ENCODE peak calls at places on chromosomes 16 and 17, in four cellular contexts. R is MM.1S, S is lower lobe of right lung, M is fibroblast of mammary gland. I is an unnamed sample.

GRCh38 chr17:80001376-80001775 is 34.3 kb downstream of the TBC1D16 start:
- DNase-seq in R (no peak), S (no peak), M (no peak), I (no peak)

GRCh38 chr16:48824271-48824670 is 214.3 kb upstream of the N4BP1 start:
- DNase-seq in R (no peak), S (no peak), M (peak), I (no peak)

GRCh38 chr17:64498308-64499203 is 1.7 kb upstream of the POLG2 start:
- DNase-seq in R (no peak), S (no peak), M (peak), I (no peak)

GRCh38 chr17:46195217-46195855 is 2.1 kb upstream of the KANSL1 start:
- DNase-seq in R (no peak), S (no peak), M (no peak), I (no peak)

GRCh38 chr16:76639685-76640289 is 362.6 kb downstream of the CNTNAP4 start:
- DNase-seq in R (no peak), S (no peak), M (peak), I (no peak)

GRCh38 chr17:31597646-31598387 is 206.3 kb downstream of the RAB11FIP4 start:
- DNase-seq in R (no peak), S (no peak), M (no peak), I (no peak)

GRCh38 chr16:17972460-17972943 is 364.0 kb downstream of the NPIPA8 start:
- DNase-seq in R (no peak), S (no peak), M (no peak), I (no peak)

GRCh38 chr17:31596382-31597323 is 205.2 kb downstream of the RAB11FIP4 start:
- DNase-seq in R (peak), S (peak), M (peak), I (no peak)

GRCh38 chr17:40518401-40519088 is 17.1 kb upstream of the TNS4 start:
- DNase-seq in R (no peak), S (no peak), M (peak), I (no peak)

GRCh38 chr16:19573997-19574396 is 18.5 kb downstream of the VPS35L start:
- DNase-seq in R (no peak), S (no peak), M (no peak), I (no peak)

GRCh38 chr17:37699285-37699973 is 45.4 kb downstream of the HNF1B start:
- DNase-seq in R (no peak), S (no peak), M (no peak), I (no peak)

GRCh38 chr17:17107891-17108680 is 65.8 kb downstream of the MPRIP start:
- DNase-seq in R (no peak), S (no peak), M (no peak), I (no peak)

GRCh38 chr16:11877374-11877773 is 26.0 kb upstream of the RSL1D1 start:
- DNase-seq in R (no peak), S (no peak), M (peak), I (no peak)

GRCh38 chr17:30222741-30223175 is 12.7 kb downstream of the SLC6A4 start:
- DNase-seq in R (no peak), S (no peak), M (no peak), I (no peak)

GRCh38 chr17:57803026-57803425 is 46.8 kb downstream of the MRPS23 start:
- DNase-seq in R (no peak), S (no peak), M (no peak), I (no peak)

GRCh38 chr17:12118617-12119016 is 97.9 kb downstream of the MAP2K4 start:
- DNase-seq in R (no peak), S (no peak), M (peak), I (no peak)

GRCh38 chr16:56675685-56676210 is 6.1 kb downstream of the MT1H start:
- DNase-seq in R (no peak), S (no peak), M (no peak), I (no peak)

GRCh38 chr16:89161763-89162162 is 9.8 kb upstream of the CDH15 start:
- DNase-seq in R (no peak), S (no peak), M (no peak), I (no peak)

GRCh38 chr16:4680673-4681470 is 12.5 kb upstream of the NUDT16L1 start:
- DNase-seq in R (no peak), S (peak), M (no peak), I (no peak)

GRCh38 chr16:54370653-54371052 is 84.1 kb upstream of the IRX3 start:
- DNase-seq in R (no peak), S (peak), M (no peak), I (no peak)

GRCh38 chr16:68235105-68235881 is 634 bp downstream of the ESRP2 start:
- DNase-seq in R (no peak), S (peak), M (no peak), I (no peak)

GRCh38 chr17:2391597-2392251 is 9.1 kb downstream of the MNT start:
- DNase-seq in R (no peak), S (no peak), M (no peak), I (no peak)

GRCh38 chr16:73065617-73066313 is 17.8 kb upstream of the ZFHX3 start:
- DNase-seq in R (no peak), S (peak), M (no peak), I (no peak)

GRCh38 chr16:24820522-24820921 is 25.2 kb upstream of the SLC5A11 start:
- DNase-seq in R (no peak), S (no peak), M (peak), I (no peak)

GRCh38 chr17:38727661-38728220 is 2.4 kb upstream of the CISD3 start:
- DNase-seq in R (no peak), S (no peak), M (no peak), I (no peak)

GRCh38 chr17:4509402-4509801 is 10.7 kb downstream of the SPNS2 start:
- DNase-seq in R (peak), S (no peak), M (no peak), I (peak)

GRCh38 chr16:10356870-10357842 is 28.7 kb upstream of the ATF7IP2 start:
- DNase-seq in R (no peak), S (no peak), M (no peak), I (no peak)

DNA sequence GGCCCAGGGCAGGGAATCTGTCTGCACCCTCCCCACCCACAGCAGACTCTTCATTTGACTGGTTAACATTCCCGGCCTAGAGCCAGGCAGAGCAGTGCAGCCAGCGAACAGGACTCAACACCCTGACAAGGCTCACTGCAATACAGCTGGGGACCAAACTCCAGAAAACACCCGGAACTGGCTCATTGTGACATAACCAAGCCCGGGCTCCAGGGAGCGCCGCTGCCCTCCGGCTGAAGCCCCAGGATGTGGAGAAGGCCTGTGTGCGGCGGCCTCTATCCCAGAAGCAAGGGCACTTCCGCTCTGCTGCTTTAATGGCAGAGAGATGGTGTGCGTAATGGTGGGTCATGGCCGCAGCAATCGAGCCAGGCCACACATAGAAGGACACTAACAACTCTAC is 18.2 kb downstream of the KLHDC4 start:
- DNase-seq in R (no peak), S (no peak), M (no peak), I (no peak)
- H3K4me3 ChIP-seq in R (no peak), S (no peak), M (no peak), I (no peak)

DNA sequence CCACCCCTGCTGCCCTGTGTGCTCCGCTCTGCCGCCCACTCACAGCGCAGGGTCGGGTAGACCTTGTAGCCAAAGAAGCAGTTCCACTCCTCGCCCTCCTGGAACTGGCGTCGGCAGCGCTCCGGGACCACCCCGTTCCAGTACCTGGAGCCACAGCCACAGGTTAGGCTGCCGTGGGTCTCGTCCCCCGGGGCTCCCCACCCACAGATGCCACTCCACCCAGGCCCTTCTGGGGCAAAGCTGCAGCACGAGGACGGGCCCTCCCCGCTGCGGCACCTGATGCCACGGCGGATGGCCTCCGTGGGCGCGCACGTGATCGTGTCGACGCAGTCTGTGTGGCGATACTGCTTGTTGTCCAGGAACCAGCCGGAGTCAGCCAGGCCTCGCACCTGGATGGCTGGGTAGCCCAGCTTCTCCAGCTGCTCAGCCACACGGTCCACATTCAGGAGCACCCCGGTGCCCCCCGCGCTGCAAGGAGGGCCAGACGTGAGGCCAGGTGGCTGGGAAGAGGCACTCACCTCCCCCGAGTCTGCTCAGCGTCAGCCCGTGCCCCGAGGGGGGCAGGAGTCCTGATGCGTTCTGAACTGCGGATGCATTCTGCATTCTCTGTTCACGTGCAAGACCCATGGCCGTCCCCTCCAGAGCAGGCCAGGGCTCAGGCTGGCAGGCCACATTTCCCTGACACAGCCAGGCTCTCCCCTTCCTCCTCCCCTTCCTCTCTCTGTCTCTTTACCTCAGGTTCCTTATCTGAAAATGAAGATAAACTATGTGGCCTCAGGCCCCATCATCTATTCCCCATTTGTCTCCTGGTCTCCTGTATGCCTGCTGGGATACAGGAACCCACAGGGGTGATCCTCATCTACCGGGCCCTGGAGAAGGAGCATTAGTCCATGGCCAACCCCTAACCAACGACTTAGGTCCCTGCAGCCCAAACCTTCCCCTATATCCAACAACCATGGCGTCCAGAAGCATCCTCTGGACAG is 4.1 kb downstream of the NOTUM start:
- DNase-seq in R (no peak), S (no peak), M (no peak), I (no peak)
- H3K4me3 ChIP-seq in R (no peak), S (no peak), M (no peak), I (no peak)

DNA sequence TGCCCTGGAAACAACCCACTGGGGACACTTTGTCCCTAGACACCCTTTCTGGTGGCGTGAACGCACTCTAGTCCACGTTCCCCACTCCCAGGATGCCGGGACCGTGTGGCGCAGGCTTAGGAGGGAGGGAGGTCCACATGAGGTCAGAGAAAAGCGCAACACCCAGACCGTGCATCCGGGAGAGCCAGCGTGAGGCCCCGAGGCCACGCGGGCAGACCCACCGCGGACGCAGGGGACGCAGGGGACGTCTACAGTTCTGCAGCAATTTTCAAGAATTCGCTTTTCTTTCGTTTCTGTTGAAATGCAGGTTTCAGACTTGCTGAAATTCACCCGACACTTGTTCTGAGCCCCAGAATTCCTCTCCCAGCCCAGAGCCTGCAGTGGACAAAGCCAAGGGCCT is 4.7 kb downstream of the RFNG start:
- DNase-seq in R (no peak), S (no peak), M (no peak), I (no peak)
- H3K4me3 ChIP-seq in R (no peak), S (no peak), M (no peak), I (no peak)

GRCh38 chr17:75049057-75049456 is 2.0 kb downstream of the KCTD2 start:
- DNase-seq in R (no peak), S (no peak), M (no peak), I (no peak)

GRCh38 chr17:75046583-75047289 is at the start of the genes ATP5PD and KCTD2:
- DNase-seq in R (peak), S (peak), M (peak), I (peak)

GRCh38 chr17:75047398-75048098 is 523 bp downstream of the KCTD2 start:
- DNase-seq in R (peak), S (peak), M (no peak), I (no peak)

GRCh38 chr17:75051941-75052340 is 4.9 kb downstream of the KCTD2 start:
- DNase-seq in R (no peak), S (no peak), M (no peak), I (no peak)

DNA sequence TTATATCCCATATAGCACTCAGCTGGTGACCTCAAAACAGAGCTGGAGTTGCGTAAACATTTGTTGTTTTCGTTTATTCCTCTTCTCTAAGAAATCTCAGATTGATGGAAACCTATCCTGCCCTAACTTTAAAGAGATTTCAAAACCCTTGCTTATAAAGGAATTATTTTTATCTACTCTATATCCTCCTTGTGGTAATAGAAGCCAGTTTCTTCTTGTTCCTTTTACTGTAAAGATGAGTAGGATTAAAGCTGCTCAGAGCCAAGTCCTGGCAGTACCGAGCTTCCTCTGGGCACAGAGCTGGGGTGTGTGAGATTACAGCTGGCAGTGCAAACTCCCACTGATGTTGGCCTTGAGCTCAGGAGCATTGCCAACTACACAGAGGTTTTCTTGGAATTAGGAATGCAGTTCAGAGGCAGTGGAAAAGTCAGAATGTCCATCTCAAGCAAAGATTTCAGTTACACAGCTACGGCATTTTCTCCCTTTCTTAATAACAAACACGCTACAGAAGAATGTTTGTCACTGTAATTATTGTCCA is 1.4 kb downstream of the KCTD2 start:
- DNase-seq in R (no peak), S (no peak), M (peak), I (no peak)
- H3K4me3 ChIP-seq in R (no peak), S (peak), M (peak), I (peak)

I was measured in Jurkat, Clone E6-1.